ENCODE peak calls at places on chromosome 5, in seven cellular contexts. K, J, S, T, Q, G and I are unnamed samples.

GRCh38 chr5:53200309-53200708 is 90.8 kb upstream of the MOCS2 start:
- DNase-seq in J (no peak), K (no peak), T (no peak), S (no peak), Q (no peak), G (no peak), I (no peak)

GRCh38 chr5:37248970-37249819 is at the start of gene CPLANE1:
- DNase-seq in S (peak), K (peak), T (peak), G (peak), J (peak), Q (peak), I (peak)

GRCh38 chr5:40630166-40630565 is 49.5 kb upstream of the PTGER4 start:
- DNase-seq in T (no peak), Q (no peak), K (no peak), G (no peak), J (no peak), S (no peak), I (no peak)

GRCh38 chr5:124253421-124253820 is 493.0 kb downstream of the ZNF608 start:
- DNase-seq in K (no peak), S (no peak), G (no peak), T (no peak), J (no peak), Q (no peak), I (no peak)

GRCh38 chr5:60820593-60821487 is 23.2 kb downstream of the ELOVL7 start:
- DNase-seq in Q (no peak), S (no peak), K (no peak), J (no peak), G (no peak), T (no peak), I (no peak)

GRCh38 chr5:108707145-108707544 is 40.6 kb upstream of the FER start:
- DNase-seq in J (no peak), S (no peak), G (no peak), Q (no peak), K (no peak), T (no peak), I (no peak)

GRCh38 chr5:68141494-68141893 is 74.1 kb upstream of the PIK3R1 start:
- DNase-seq in G (no peak), K (no peak), J (no peak), T (no peak), Q (no peak), S (no peak), I (no peak)

GRCh38 chr5:127040779-127041520 is 10.6 kb upstream of the MARCHF3 start:
- DNase-seq in Q (peak), K (peak), T (peak), J (no peak), S (no peak), G (no peak), I (no peak)

GRCh38 chr5:95861221-95861857 is 38.8 kb upstream of the GLRX start:
- DNase-seq in S (peak), T (no peak), K (no peak), Q (peak), G (no peak), J (no peak), I (no peak)

GRCh38 chr5:136249678-136250266 is 56.8 kb upstream of the SMIM32 start:
- DNase-seq in J (no peak), S (peak), T (peak), Q (peak), K (peak), G (no peak), I (peak)

GRCh38 chr5:157361865-157362465 is 96.0 kb downstream of the CYFIP2 start:
- DNase-seq in K (no peak), G (no peak), T (no peak), S (no peak), Q (no peak), J (no peak), I (no peak)

GRCh38 chr5:139140631-139141071 is 57.5 kb downstream of the SIL1 start:
- DNase-seq in G (no peak), Q (no peak), T (no peak), J (no peak), K (no peak), S (no peak), I (peak)

GRCh38 chr5:83750759-83751158 is 30.1 kb upstream of the HAPLN1 start:
- DNase-seq in K (no peak), J (no peak), S (no peak), T (no peak), G (no peak), Q (no peak), I (no peak)

GRCh38 chr5:143194206-143194605 is 209.3 kb downstream of the NR3C1 start:
- DNase-seq in K (no peak), J (no peak), Q (no peak), G (no peak), S (no peak), T (no peak), I (no peak)

GRCh38 chr5:155082401-155082800 is 68.8 kb downstream of the KIF4B start:
- DNase-seq in J (no peak), K (no peak), T (no peak), G (no peak), Q (no peak), S (no peak), I (no peak)

GRCh38 chr5:104594850-104595249 is 1032.3 kb upstream of the NUDT12 start:
- DNase-seq in K (no peak), G (no peak), T (no peak), Q (no peak), J (no peak), S (no peak), I (no peak)

GRCh38 chr5:159208508-159209437 is 580 bp downstream of the RNF145 start:
- DNase-seq in Q (peak), K (peak), T (peak), G (no peak), S (peak), J (peak), I (peak)

GRCh38 chr5:171644536-171644935 is 141.1 kb upstream of the SMIM23 start:
- DNase-seq in J (no peak), S (no peak), G (no peak), T (no peak), Q (no peak), K (no peak), I (no peak)

GRCh38 chr5:177601577-177602457 is 1.9 kb downstream of the B4GALT7 start:
- DNase-seq in S (no peak), T (no peak), J (no peak), Q (no peak), G (no peak), K (no peak), I (no peak)

GRCh38 chr5:90803891-90804290 is 245.3 kb downstream of the ADGRV1 start:
- DNase-seq in T (no peak), Q (no peak), J (no peak), S (no peak), G (no peak), K (no peak), I (no peak)

GRCh38 chr5:143454936-143455516 is 51.5 kb upstream of the NR3C1 start:
- DNase-seq in K (no peak), Q (peak), T (no peak), J (no peak), G (no peak), S (no peak), I (no peak)

GRCh38 chr5:65128226-65128625 is 353.5 kb downstream of the ADAMTS6 start:
- DNase-seq in Q (no peak), K (no peak), S (no peak), G (no peak), J (no peak), T (no peak), I (no peak)

GRCh38 chr5:180034564-180034963 is 37.0 kb downstream of the RNF130 start:
- DNase-seq in T (no peak), G (no peak), K (no peak), Q (no peak), S (no peak), J (no peak), I (no peak)

GRCh38 chr5:94422819-94423218 is 195.6 kb downstream of the KIAA0825 start:
- DNase-seq in Q (peak), K (no peak), S (no peak), T (no peak), G (no peak), J (no peak), I (no peak)

GRCh38 chr5:55427157-55427556 is 107.6 kb downstream of the PLPP1 start:
- DNase-seq in J (no peak), S (no peak), G (no peak), K (no peak), T (peak), Q (no peak), I (no peak)